ENCODE peak calls at places on chromosomes 16 and 17, in five cellular contexts. J, F, I, S and H are unnamed samples.

GRCh38 chr16:88773812-88774291 is 11.2 kb downstream of the PIEZO1 start:
- DNase-seq in J (no peak), F (no peak), I (peak; percentile 90), S (no peak), H (no peak)

GRCh38 chr16:16150117-16150877 is 73.0 kb downstream of the ABCC6 start:
- DNase-seq in J (no peak), F (peak; percentile 71), I (no peak), S (no peak), H (no peak)

GRCh38 chr16:1176280-1176897 is 23.5 kb downstream of the CACNA1H start:
- DNase-seq in J (no peak), F (no peak), I (no peak), S (no peak), H (no peak)

GRCh38 chr16:66934138-66934838 is at the start of gene CIAO2B:
- DNase-seq in J (peak; percentile 58), F (peak; percentile 72), I (peak; percentile 93), S (peak; percentile 95), H (peak; percentile 89)

GRCh38 chr16:33877-34707 is 19.3 kb downstream of the POLR3K start:
- DNase-seq in J (no peak), F (no peak), I (peak; percentile 25), S (no peak), H (no peak)

GRCh38 chr17:34979153-34979552 is 1.2 kb upstream of the LIG3 start:
- DNase-seq in J (no peak), F (no peak), I (no peak), S (no peak), H (no peak)

GRCh38 chr17:57612202-57613071 is 132.7 kb downstream of the CCDC182 start:
- DNase-seq in J (no peak), F (no peak), I (no peak), S (no peak), H (no peak)

GRCh38 chr16:11913425-11914079 is 2.2 kb downstream of the GSPT1 start:
- DNase-seq in J (no peak), F (no peak), I (no peak), S (no peak), H (no peak)

GRCh38 chr17:17693253-17693954 is 12.1 kb downstream of the RAI1 start:
- DNase-seq in J (no peak), F (peak; percentile 50), I (peak; percentile 85), S (no peak), H (no peak)

GRCh38 chr16:85004587-85005205 is 6.6 kb downstream of the ZDHHC7 start:
- DNase-seq in J (no peak), F (no peak), I (peak; percentile 63), S (no peak), H (no peak)

GRCh38 chr16:85395913-85396878 is 216.9 kb upstream of the GSE1 start:
- DNase-seq in J (no peak), F (no peak), I (peak; percentile 46), S (no peak), H (no peak)

GRCh38 chr17:77465358-77466041 is 324.7 kb downstream of the SEC14L1 start:
- DNase-seq in J (no peak), F (no peak), I (peak; percentile 84), S (peak; percentile 74), H (peak; percentile 88)

GRCh38 chr16:85607796-85608514 is 5.2 kb upstream of the GSE1 start:
- DNase-seq in J (no peak), F (no peak), I (no peak), S (no peak), H (no peak)

GRCh38 chr17:39755550-39756375 is 18.0 kb downstream of the GRB7 start:
- DNase-seq in J (no peak), F (no peak), I (no peak), S (no peak), H (peak; percentile 85)

GRCh38 chr16:88393034-88393433 is 10.3 kb downstream of the ZNF469 start:
- DNase-seq in J (no peak), F (no peak), I (no peak), S (no peak), H (no peak)

GRCh38 chr17:73205326-73205980 is 12.6 kb downstream of the COG1 start:
- DNase-seq in J (no peak), F (no peak), I (no peak), S (no peak), H (no peak)

GRCh38 chr17:51672058-51672457 is 411.7 kb downstream of the UTP18 start:
- DNase-seq in J (no peak), F (no peak), I (no peak), S (no peak), H (no peak)

GRCh38 chr16:54430491-54431030 is 144.0 kb upstream of the IRX3 start:
- DNase-seq in J (no peak), F (no peak), I (no peak), S (no peak), H (no peak)

GRCh38 chr17:67606896-67607604 is 110.7 kb upstream of the NOL11 start:
- DNase-seq in J (no peak), F (no peak), I (no peak), S (no peak), H (no peak)

GRCh38 chr17:59825533-59826316 is 67.0 kb downstream of the TUBD1 start:
- DNase-seq in J (no peak), F (no peak), I (no peak), S (no peak), H (no peak)

GRCh38 chr16:50535506-50536257 is 12.5 kb upstream of the NKD1 start:
- DNase-seq in J (no peak), F (no peak), I (no peak), S (no peak), H (no peak)

GRCh38 chr17:30221346-30221745 is 14.2 kb downstream of the SLC6A4 start:
- DNase-seq in J (no peak), F (no peak), I (no peak), S (no peak), H (no peak)

GRCh38 chr16:54178491-54178976 is 108.1 kb downstream of the IRX3 start:
- DNase-seq in J (no peak), F (no peak), I (no peak), S (no peak), H (no peak)

GRCh38 chr17:42806249-42806648 is 7.6 kb downstream of the CNTD1 start:
- DNase-seq in J (no peak), F (no peak), I (no peak), S (no peak), H (no peak)

GRCh38 chr17:10048951-10049350 is 143.9 kb upstream of the RCVRN start:
- DNase-seq in J (no peak), F (peak; percentile 56), I (no peak), S (no peak), H (no peak)

GRCh38 chr17:76056882-76057281 is 15.4 kb downstream of the SRP68 start:
- DNase-seq in J (no peak), F (no peak), I (no peak), S (no peak), H (no peak)

GRCh38 chr17:7885357-7886226 is 3.0 kb upstream of the CHD3 start:
- DNase-seq in J (no peak), F (no peak), I (peak; percentile 77), S (peak; percentile 65), H (peak; percentile 66)

GRCh38 chr17:66416207-66416940 is 114.0 kb downstream of the PRKCA start:
- DNase-seq in J (no peak), F (no peak), I (no peak), S (no peak), H (no peak)

GRCh38 chr16:30186782-30187555 is 3.6 kb downstream of the CORO1A start:
- DNase-seq in J (no peak), F (no peak), I (peak; percentile 88), S (no peak), H (peak; percentile 55)

GRCh38 chr16:67917140-67917851 is 14.4 kb downstream of the CTRL start:
- DNase-seq in J (no peak), F (peak; percentile 47), I (peak; percentile 53), S (no peak), H (no peak)

GRCh38 chr16:84535408-84535807 is 30.9 kb upstream of the MEAK7 start:
- DNase-seq in J (no peak), F (no peak), I (no peak), S (no peak), H (no peak)